ENCODE peak calls at places on chromosomes 11 and 22, in ten cellular contexts. N is K562, H is kidney, R is heart left ventricle, J is neural crest cell, M is ovary, P is lower lobe of right lung, Q is IMR-90, O is AG09309, D is HFF-Myc. X is an unnamed sample.

GRCh38 chr22:43154887-43155536 is 3.7 kb downstream of the TSPO start:
- DNase-seq in N (no peak), H (peak; percentile 69), R (no peak), J (no peak), M (no peak), P (peak; percentile 87), Q (no peak), O (no peak), D (no peak), X (no peak)

GRCh38 chr22:39595622-39596182 is 25.1 kb downstream of the CACNA1I start:
- DNase-seq in N (no peak), H (no peak), R (no peak), J (no peak), M (no peak), P (no peak), Q (no peak), O (no peak), D (no peak), X (no peak)

GRCh38 chr11:66373261-66373660 is 1.7 kb upstream of the SLC29A2 start:
- DNase-seq in N (no peak), H (no peak), R (peak; percentile 40), J (no peak), M (no peak), P (no peak), Q (no peak), O (no peak), D (no peak), X (no peak)

GRCh38 chr11:77547863-77548551 is 41.7 kb upstream of the AQP11 start:
- DNase-seq in N (peak; percentile 70), H (no peak), R (peak; percentile 23), J (peak; percentile 14), M (peak; percentile 20), P (no peak), Q (peak; percentile 79), O (peak; percentile 50), D (peak; percentile 59), X (peak; percentile 28)

GRCh38 chr11:29129850-29130249 is 887.0 kb downstream of the KCNA4 start:
- DNase-seq in N (no peak), H (no peak), R (no peak), J (no peak), M (no peak), P (no peak), Q (peak; percentile 65), O (no peak), D (no peak), X (no peak)

GRCh38 chr11:115739121-115739520 is 234.9 kb upstream of the CADM1 start:
- DNase-seq in N (no peak), H (no peak), R (no peak), J (no peak), M (no peak), P (no peak), Q (no peak), O (no peak), D (no peak), X (no peak)

GRCh38 chr11:66981976-66982578 is 7.0 kb downstream of the C11orf86 start:
- DNase-seq in N (peak; percentile 93), H (peak; percentile 93), R (peak; percentile 91), J (no peak), M (peak; percentile 60), P (peak; percentile 85), Q (peak; percentile 91), O (peak; percentile 53), D (peak; percentile 93), X (no peak)

GRCh38 chr22:45626198-45626651 is 45.4 kb upstream of the ATXN10 start:
- DNase-seq in N (no peak), H (peak; percentile 92), R (no peak), J (no peak), M (no peak), P (peak; percentile 60), Q (no peak), O (no peak), D (no peak), X (no peak)

GRCh38 chr11:67397536-67397935 is 4.1 kb downstream of the PPP1CA start:
- DNase-seq in N (peak; percentile 61), H (no peak), R (no peak), J (no peak), M (no peak), P (no peak), Q (no peak), O (no peak), D (no peak), X (no peak)

GRCh38 chr22:47278655-47279054 is 516.2 kb downstream of the TBC1D22A start:
- DNase-seq in N (no peak), H (peak; percentile 35), R (no peak), J (no peak), M (no peak), P (no peak), Q (no peak), O (no peak), D (no peak), X (no peak)

GRCh38 chr22:28869736-28870135 is 13.6 kb upstream of the ZNRF3 start:
- DNase-seq in N (no peak), H (no peak), R (no peak), J (no peak), M (no peak), P (no peak), Q (no peak), O (no peak), D (no peak), X (no peak)

GRCh38 chr11:2150206-2150847 is 10.7 kb downstream of the INS start:
- DNase-seq in N (no peak), H (no peak), R (no peak), J (no peak), M (no peak), P (no peak), Q (peak; percentile 59), O (peak; percentile 29), D (no peak), X (peak; percentile 43)

GRCh38 chr11:75554258-75555022 is 7.6 kb upstream of the SERPINH1 start:
- DNase-seq in N (peak; percentile 78), H (peak; percentile 98), R (peak; percentile 96), J (peak; percentile 61), M (peak; percentile 99), P (peak; percentile 79), Q (peak; percentile 100), O (peak; percentile 99), D (peak; percentile 100), X (no peak)

GRCh38 chr11:67060111-67060522 is 3.5 kb downstream of the RHOD start:
- DNase-seq in N (no peak), H (no peak), R (no peak), J (no peak), M (no peak), P (no peak), Q (peak; percentile 36), O (no peak), D (no peak), X (no peak)

GRCh38 chr11:100681064-100681502 is 6.0 kb upstream of the ARHGAP42 start:
- DNase-seq in N (peak; percentile 71), H (no peak), R (peak; percentile 35), J (no peak), M (no peak), P (peak; percentile 79), Q (peak; percentile 34), O (no peak), D (no peak), X (no peak)

GRCh38 chr22:40224702-40225101 is 47.0 kb downstream of the TNRC6B start:
- DNase-seq in N (no peak), H (no peak), R (no peak), J (no peak), M (no peak), P (no peak), Q (peak; percentile 6), O (no peak), D (no peak), X (no peak)

DNA sequence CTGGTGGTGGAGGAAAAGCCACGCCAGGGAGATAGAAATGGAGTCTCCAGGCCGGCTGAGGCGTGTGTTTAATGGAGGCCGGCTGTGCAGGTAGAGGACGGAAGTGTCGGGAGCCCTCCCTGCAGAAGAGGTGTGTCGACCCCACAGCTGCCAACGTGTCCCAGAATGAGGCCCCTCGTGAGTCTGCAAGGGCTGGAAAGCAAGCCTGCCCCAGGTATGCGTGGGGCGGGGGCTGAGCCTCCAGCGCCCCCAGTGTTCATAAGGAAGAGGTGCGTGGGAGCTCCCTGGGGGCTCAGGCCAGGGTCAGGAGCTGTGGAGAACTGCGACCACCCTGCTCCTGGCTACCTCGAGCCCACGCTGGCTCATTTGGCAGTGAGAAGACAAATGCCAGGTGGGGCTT is 38.0 kb upstream of the JAM3 start:
- DNase-seq in N (peak; percentile 20), H (no peak), R (no peak), J (no peak), M (no peak), P (no peak), Q (no peak), O (no peak), D (no peak), X (peak; percentile 45)
- TF ChIP-seq CTCF in N (peak; percentile 59), H (no peak), R (no peak), J (no peak), M (no peak), P (no peak), Q (no peak), O (no peak), D (peak; percentile 32), X (peak; percentile 59)

GRCh38 chr11:69060005-69060404 is 11.3 kb downstream of the TPCN2 start:
- DNase-seq in N (no peak), H (no peak), R (no peak), J (no peak), M (no peak), P (no peak), Q (no peak), O (no peak), D (no peak), X (no peak)
- TF ChIP-seq CTCF in N (no peak), H (no peak), R (no peak), J (no peak), M (no peak), P (no peak), Q (no peak), O (no peak), D (no peak), X (no peak)

GRCh38 chr11:135074397-135074998 is 662.5 kb upstream of the B3GAT1 start:
- DNase-seq in N (no peak), H (no peak), R (no peak), J (no peak), M (no peak), P (no peak), Q (no peak), O (no peak), D (no peak), X (no peak)
- TF ChIP-seq CTCF in N (no peak), H (no peak), R (no peak), J (peak; percentile 30), M (no peak), P (no peak), Q (no peak), O (peak; percentile 23), D (no peak), X (no peak)

DNA sequence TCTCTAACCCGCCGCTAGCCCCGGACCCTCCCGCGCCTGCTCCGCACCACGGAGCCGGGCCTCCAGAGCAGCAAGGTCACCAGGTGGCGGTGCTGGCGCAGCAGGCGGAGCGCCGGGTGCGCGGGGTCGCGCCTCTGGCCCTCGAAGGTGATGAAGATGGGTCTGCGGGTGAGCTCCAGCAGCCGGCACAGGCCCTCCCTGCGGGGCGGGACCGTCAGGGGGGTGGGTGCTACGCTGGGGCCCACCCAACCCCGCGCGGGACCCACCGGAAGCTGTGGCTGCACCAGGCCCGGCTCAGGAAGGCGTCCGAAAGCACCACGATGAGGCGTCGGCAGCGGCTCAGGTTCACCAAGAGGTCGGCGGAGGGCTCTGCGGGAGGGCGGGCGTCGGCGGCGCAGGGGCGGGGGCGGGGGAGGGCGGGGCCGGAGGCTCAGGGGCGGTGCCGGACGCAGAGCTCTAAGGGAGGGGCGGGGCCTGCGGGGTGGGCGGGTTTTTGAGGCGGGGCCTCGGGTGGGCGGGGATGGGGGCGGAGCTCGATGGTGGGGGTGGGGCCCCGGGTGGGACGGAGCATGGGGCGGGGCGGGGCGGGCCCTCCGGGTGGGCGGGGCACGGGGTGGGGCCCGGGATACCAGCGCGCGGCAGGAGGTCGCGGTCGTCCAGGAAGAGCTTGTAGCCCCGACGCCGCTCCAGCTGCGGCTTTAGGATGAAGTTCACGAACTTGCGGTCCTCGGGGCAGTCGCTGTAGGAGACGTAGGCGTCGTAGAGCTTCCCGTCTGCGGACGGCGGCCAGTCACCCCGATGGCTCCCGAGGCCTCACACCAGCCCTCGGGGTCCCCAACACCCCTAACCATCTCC is 7.8 kb downstream of the SIGIRR start:
- DNase-seq in N (peak; percentile 95), H (peak; percentile 96), R (peak; percentile 85), J (peak; percentile 51), M (peak; percentile 73), P (peak; percentile 92), Q (peak; percentile 65), O (no peak), D (peak; percentile 44), X (peak; percentile 53)
- TF ChIP-seq CTCF in N (no peak), H (peak; percentile 5), R (peak; percentile 18), J (no peak), M (no peak), P (no peak), Q (peak; percentile 4), O (no peak), D (no peak), X (no peak)

X was measured in endothelial cell.